ENCODE peak calls at places on chromosomes 16 and 17, in four cellular contexts. W is lower lobe of right lung, C is heart left ventricle, V is endothelial cell of umbilical vein. B is an unnamed sample. For H3K4me1, the result is how much of the 10 kb centered on the place peaks cover.

GRCh38 chr17:20206068-20206467 is 196.9 kb downstream of the SPECC1 start:
- DNase-seq in W (no peak), C (no peak), V (peak), B (peak)

GRCh38 chr16:84312783-84313382 is 18.2 kb downstream of the WFDC1 start:
- DNase-seq in W (peak), C (no peak), V (no peak), B (no peak)

GRCh38 chr17:42266918-42267766 is 9.0 kb downstream of the STAT5B start:
- DNase-seq in W (no peak), C (no peak), V (no peak), B (no peak)

GRCh38 chr17:31291820-31292219 is 5.2 kb downstream of the OMG start:
- DNase-seq in W (no peak), C (no peak), V (no peak), B (no peak)

GRCh38 chr16:76947694-76948093 is 243.3 kb upstream of the MON1B start:
- DNase-seq in W (no peak), C (no peak), V (no peak), B (no peak)

GRCh38 chr17:64004903-64005733 is 7.0 kb downstream of the PRR29 start:
- DNase-seq in W (no peak), C (no peak), V (no peak), B (no peak)

GRCh38 chr16:66324785-66325184 is 41.7 kb upstream of the CDH5 start:
- DNase-seq in W (no peak), C (no peak), V (peak), B (no peak)

GRCh38 chr16:89476811-89477261 is 13.5 kb downstream of the ANKRD11 start:
- DNase-seq in W (no peak), C (no peak), V (no peak), B (no peak)

GRCh38 chr17:62597920-62598319 is 29.6 kb upstream of the MRC2 start:
- DNase-seq in W (no peak), C (no peak), V (no peak), B (no peak)

DNA sequence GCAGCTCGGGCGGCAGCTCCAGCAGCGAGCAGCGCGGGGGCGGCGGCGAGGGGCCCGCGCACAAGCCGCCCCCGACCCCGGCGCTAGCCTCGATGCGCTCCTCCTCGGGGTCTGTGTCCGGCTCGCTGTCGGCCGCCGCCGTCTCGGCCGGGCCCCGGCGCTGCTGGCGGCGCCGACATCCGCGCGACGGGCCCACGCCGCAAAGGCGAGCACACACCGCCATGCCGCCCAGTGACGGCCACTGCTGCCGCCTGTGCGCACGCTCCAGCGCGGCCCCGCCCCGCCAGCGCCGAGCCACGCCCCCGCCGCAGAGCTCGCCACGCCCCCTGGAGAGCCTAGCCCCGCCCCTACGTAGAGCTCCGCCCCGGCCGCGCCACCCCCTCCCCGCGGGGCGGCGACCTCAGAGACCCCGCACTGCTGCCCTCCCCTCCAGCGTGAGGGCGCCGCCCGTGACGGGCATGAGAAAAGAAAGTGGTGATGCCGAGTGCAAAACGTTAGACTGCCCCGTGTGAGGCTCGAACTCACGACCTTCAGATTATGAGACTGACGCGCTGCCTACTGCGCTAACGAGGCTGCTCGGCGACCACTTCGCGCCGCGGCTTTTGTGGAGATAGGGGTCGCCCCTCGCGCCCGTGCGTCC is at the start of gene FBXO31:
- DNase-seq in W (peak), C (peak), V (peak), B (peak)
- H3K4me1 ChIP-seq in W (half or more), C (under half), V (under half), B (under half)

DNA sequence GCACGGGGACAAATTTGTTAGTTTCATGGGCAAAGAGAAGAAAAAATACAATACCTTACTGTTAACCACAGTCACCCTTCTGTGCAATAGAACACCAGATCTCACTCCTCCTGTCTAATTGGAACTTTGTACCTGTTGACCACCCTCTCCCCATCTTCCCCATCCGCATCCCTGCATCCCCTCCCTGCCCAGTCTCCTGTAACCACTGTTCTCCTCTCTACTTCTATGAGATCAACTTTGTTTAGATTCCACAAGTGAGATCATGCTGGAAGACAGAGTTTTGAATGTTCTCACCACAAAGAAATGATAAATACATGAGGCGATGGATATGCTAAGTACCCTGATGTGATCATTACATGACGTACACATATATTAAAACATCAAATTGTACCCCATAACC is 47.7 kb downstream of the CLEC16A start:
- DNase-seq in W (no peak), C (no peak), V (no peak), B (no peak)
- H3K27ac ChIP-seq in W (no peak), C (no peak), V (no peak), B (no peak)

GRCh38 chr16:48632137-48632774 is 22.3 kb upstream of the N4BP1 start:
- DNase-seq in W (no peak), C (no peak), V (no peak), B (no peak)
- TF ChIP-seq CTCF in W (no peak), C (no peak), V (no peak), B (no peak)

GRCh38 chr17:7579839-7580630 is 597 bp downstream of the CD68 start:
- DNase-seq in W (no peak), C (no peak), V (no peak), B (no peak)

GRCh38 chr17:7583253-7584109 is at the start of gene MPDU1:
- DNase-seq in W (peak), C (peak), V (peak), B (peak)

GRCh38 chr17:7579001-7579838 is at the start of gene CD68:
- DNase-seq in W (peak), C (peak), V (peak), B (no peak)

GRCh38 chr17:7582401-7583252 is 1.0 kb upstream of the MPDU1 start:
- DNase-seq in W (no peak), C (no peak), V (no peak), B (no peak)

DNA sequence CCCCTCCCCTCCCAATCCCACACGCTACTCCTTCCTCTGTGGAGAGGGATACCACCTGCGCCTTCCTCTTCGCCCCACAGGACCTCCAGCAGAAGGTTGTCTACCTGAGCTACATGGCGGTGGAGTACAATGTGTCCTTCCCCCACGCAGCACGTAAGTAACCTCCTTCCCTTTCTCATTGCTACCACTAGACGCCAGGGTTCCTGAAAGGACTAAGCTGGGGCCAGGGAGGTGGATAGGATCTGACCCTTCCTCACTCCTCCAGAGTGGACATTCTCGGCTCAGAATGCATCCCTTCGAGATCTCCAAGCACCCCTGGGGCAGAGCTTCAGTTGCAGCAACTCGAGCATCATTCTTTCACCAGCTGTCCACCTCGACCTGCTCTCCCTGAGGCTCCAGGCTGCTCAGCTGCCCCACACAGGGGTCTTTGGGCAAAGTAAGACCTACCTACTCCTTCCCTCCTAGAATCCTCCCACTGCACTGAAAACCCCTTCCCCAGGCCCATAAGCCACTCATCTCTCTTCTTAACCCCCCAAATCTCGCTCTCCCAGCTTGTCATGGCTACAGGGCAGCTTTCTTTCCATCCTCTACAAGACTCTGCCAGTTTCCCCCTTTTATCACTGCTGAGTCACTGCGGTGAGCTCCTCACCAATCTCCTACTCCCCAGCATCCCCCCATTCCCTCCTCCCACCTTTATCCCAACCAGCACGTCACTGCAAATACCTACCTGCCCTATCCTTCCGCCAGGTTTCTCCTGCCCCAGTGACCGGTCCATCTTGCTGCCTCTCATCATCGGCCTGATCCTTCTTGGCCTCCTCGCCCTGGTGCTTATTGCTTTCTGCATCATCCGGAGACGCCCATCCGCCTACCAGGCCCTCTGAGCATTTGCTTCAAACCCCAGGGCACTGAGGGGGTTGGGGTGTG is 1.5 kb downstream of the CD68 start:
- DNase-seq in W (no peak), C (no peak), V (no peak), B (no peak)
- H3K4me1 ChIP-seq in W (half or more), C (under half), V (half or more), B (half or more)

DNA sequence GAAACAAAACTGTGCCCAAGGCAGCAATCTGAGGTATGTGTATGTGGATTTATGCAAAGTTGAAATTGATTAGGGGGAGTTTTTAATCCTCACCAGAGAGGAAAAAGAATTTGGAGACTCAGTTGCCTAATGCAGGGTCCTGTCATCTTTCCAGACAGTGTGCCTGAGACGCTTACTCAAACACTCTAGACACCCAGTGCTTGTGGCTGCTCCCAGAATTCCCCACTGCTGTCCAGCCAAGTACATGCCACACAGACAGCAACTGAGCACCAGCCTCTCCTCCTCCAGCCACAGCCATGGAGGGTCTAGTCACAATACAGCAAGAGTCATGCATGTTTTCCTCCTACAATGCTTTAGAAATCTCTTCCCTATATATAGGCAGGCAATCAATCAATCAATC is 118.1 kb downstream of the HIC1 start:
- DNase-seq in W (no peak), C (no peak), V (peak), B (no peak)
- H3K27ac ChIP-seq in W (peak), C (peak), V (peak), B (peak)

GRCh38 chr17:48548687-48549621 is 4.0 kb upstream of the HOXB2 start:
- DNase-seq in W (no peak), C (no peak), V (no peak), B (no peak)

GRCh38 chr17:48551206-48551597 is 6.3 kb upstream of the HOXB2 start:
- DNase-seq in W (no peak), C (no peak), V (no peak), B (no peak)

GRCh38 chr17:48549909-48550308 is 5.0 kb upstream of the HOXB2 start:
- DNase-seq in W (no peak), C (no peak), V (no peak), B (no peak)

GRCh38 chr17:48551601-48552452 is 6.9 kb upstream of the HOXB2 start:
- DNase-seq in W (no peak), C (no peak), V (no peak), B (peak)

GRCh38 chr17:48550313-48551205 is 5.7 kb upstream of the HOXB2 start:
- DNase-seq in W (no peak), C (no peak), V (no peak), B (peak)
- TF ChIP-seq CTCF in W (no peak), C (no peak), V (peak), B (no peak)

DNA sequence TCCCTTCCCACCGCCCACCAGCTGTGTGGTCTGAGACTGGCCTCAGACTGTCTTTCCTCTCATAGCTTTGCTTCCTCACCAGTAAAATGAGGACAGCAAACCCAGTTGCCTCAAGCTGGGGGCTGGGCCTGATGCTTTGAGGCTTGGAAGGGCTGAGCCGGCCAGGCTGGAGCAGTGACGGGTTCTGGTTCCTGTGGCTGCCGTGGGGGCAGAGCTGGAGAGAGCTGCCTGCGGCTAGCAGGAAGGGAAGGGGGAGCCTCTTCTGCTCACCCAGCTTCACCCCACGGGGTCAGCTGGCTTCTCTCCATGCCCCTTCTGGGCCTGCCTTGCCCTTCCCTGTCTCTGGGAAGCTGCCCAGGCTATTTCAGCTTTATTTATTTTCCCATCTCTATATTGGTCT is 23.8 kb downstream of the LASP1 start:
- DNase-seq in W (peak), C (peak), V (peak), B (no peak)
- H3K4me1 ChIP-seq in W (half or more), C (half or more), V (under half), B (half or more)

DNA sequence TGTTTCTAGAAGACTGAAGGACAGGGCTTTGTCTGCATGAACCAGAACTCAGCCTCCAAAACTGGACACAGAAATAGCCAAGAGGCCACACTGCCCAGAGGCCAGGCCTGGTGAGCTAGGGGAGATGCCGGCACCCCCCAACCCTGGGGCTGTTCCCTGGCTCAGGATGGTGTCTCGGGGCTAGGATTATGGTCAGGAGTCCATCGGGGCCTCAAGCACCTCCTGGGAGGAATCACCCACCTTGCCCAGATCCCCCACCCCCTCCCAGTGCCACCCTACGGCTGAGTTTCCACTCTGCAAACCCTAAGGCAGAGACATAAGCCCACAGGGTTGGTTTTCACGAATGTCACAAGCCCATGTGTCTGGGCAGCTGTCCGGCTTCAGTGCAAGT is 37.2 kb downstream of the SLC7A5 start:
- DNase-seq in W (no peak), C (no peak), V (no peak), B (no peak)
- H3K27ac ChIP-seq in W (no peak), C (no peak), V (no peak), B (no peak)

GRCh38 chr16:10942352-10943297 is at the start of gene DEXI:
- DNase-seq in W (peak), C (peak), V (peak), B (peak)
- TF ChIP-seq CTCF in W (peak), C (peak), V (peak), B (peak)